ENCODE peak calls at places on chromosomes 6 and 20, in nine cellular contexts. X is activated naive CD4-positive, alpha-beta T cell treated with anti-CD3 and anti-CD28 coated beads, Interleukin-2, amount 50 U/mL, for 72 hours; N is cardiac muscle cell; B is AG10803; Q is NCI-H1105; W is T-helper 2 cell; J is astrocyte of the cerebellum; L is bronchial epithelial cell; S is GM10248. C is an unnamed sample.

GRCh38 chr20:37259865-37260264 is 1.7 kb downstream of the GHRH start:
- DNase-seq in X (no peak), N (no peak), B (no peak), Q (no peak), W (no peak), J (no peak), L (no peak), S (no peak), C (no peak)

GRCh38 chr6:33824461-33825154 is 20.8 kb upstream of the MLN start:
- DNase-seq in X (no peak), N (peak; percentile 80), B (peak; percentile 24), Q (no peak), W (no peak), J (no peak), L (peak; percentile 50), S (no peak), C (no peak)

GRCh38 chr6:149261364-149261763 is 56.1 kb upstream of the TAB2 start:
- DNase-seq in X (no peak), N (no peak), B (no peak), Q (no peak), W (no peak), J (no peak), L (no peak), S (no peak), C (no peak)

GRCh38 chr6:21613809-21614208 is 20.3 kb downstream of the SOX4 start:
- DNase-seq in X (no peak), N (no peak), B (no peak), Q (no peak), W (no peak), J (no peak), L (no peak), S (no peak), C (no peak)

GRCh38 chr6:137982418-137983189 is 115.5 kb downstream of the TNFAIP3 start:
- DNase-seq in X (no peak), N (no peak), B (no peak), Q (no peak), W (no peak), J (no peak), L (no peak), S (no peak), C (no peak)

GRCh38 chr6:43211960-43212359 is 17.3 kb downstream of the DNPH1 start:
- DNase-seq in X (no peak), N (no peak), B (no peak), Q (no peak), W (no peak), J (no peak), L (no peak), S (no peak), C (no peak)

GRCh38 chr6:15897063-15897934 is 231.6 kb upstream of the MYLIP start:
- DNase-seq in X (no peak), N (peak; percentile 92), B (peak; percentile 53), Q (no peak), W (no peak), J (no peak), L (no peak), S (no peak), C (no peak)

GRCh38 chr6:684831-685636 is 7.9 kb downstream of the EXOC2 start:
- DNase-seq in X (peak; percentile 43), N (peak; percentile 47), B (peak; percentile 42), Q (no peak), W (peak; percentile 5), J (no peak), L (peak; percentile 28), S (peak; percentile 69), C (peak; percentile 53)

GRCh38 chr6:13256614-13257013 is 71.7 kb downstream of the TBC1D7 start:
- DNase-seq in X (no peak), N (peak; percentile 36), B (peak; percentile 45), Q (no peak), W (no peak), J (no peak), L (no peak), S (no peak), C (no peak)

GRCh38 chr6:145904878-145905277 is 59.3 kb downstream of the SHPRH start:
- DNase-seq in X (no peak), N (no peak), B (no peak), Q (no peak), W (no peak), J (no peak), L (no peak), S (no peak), C (no peak)

GRCh38 chr20:31704225-31705119 is 18.2 kb downstream of the BCL2L1 start:
- DNase-seq in X (no peak), N (peak; percentile 45), B (peak; percentile 42), Q (no peak), W (no peak), J (peak; percentile 62), L (peak; percentile 98), S (no peak), C (no peak)

GRCh38 chr6:152552616-152553209 is 84.4 kb downstream of the SYNE1 start:
- DNase-seq in X (peak; percentile 23), N (peak; percentile 85), B (peak; percentile 70), Q (peak; percentile 65), W (no peak), J (peak; percentile 62), L (peak; percentile 68), S (peak; percentile 34), C (peak; percentile 11)

GRCh38 chr6:15062311-15063252 is 183.3 kb upstream of the JARID2 start:
- DNase-seq in X (no peak), N (peak; percentile 91), B (peak; percentile 91), Q (no peak), W (no peak), J (peak; percentile 19), L (peak; percentile 100), S (no peak), C (no peak)

GRCh38 chr6:84193140-84193708 is 34.2 kb downstream of the CEP162 start:
- DNase-seq in X (no peak), N (peak; percentile 16), B (peak; percentile 63), Q (no peak), W (no peak), J (peak; percentile 43), L (peak; percentile 89), S (no peak), C (no peak)

GRCh38 chr20:3239867-3240775 is 1.1 kb upstream of the SLC4A11 start:
- DNase-seq in X (no peak), N (peak; percentile 37), B (peak; percentile 18), Q (no peak), W (no peak), J (no peak), L (peak; percentile 58), S (no peak), C (no peak)

C was measured in GM12878.